ENCODE peak calls at places on chromosomes 2 and 18, in six cellular contexts. Q, T, S, N, Z and X are unnamed samples.

GRCh38 chr2:199928226-199928625 is 17.1 kb downstream of the C2orf69 start:
- DNase-seq in N (no peak), Z (no peak), T (no peak), S (no peak), Q (no peak), X (no peak)

GRCh38 chr2:209661286-209661685 is 110.3 kb upstream of the UNC80 start:
- DNase-seq in T (no peak), S (no peak), N (no peak), Z (no peak), Q (peak), X (peak)

GRCh38 chr2:43080626-43081025 is 145.8 kb downstream of the ZFP36L2 start:
- DNase-seq in Q (no peak), S (no peak), N (no peak), Z (no peak), T (no peak), X (no peak)

GRCh38 chr2:26850565-26850964 is 2.6 kb downstream of the DPYSL5 start:
- DNase-seq in T (no peak), Z (no peak), S (no peak), Q (no peak), N (no peak), X (no peak)

GRCh38 chr2:190044866-190045265 is 17.7 kb downstream of the MSTN start:
- DNase-seq in S (no peak), N (no peak), Z (no peak), T (no peak), Q (no peak), X (no peak)

GRCh38 chr2:9809448-9810088 is 33.7 kb upstream of the TAF1B start:
- DNase-seq in Q (no peak), S (no peak), Z (no peak), N (no peak), T (no peak), X (peak)

GRCh38 chr2:237459741-237460174 is 27.3 kb upstream of the MLPH start:
- DNase-seq in N (no peak), S (no peak), Q (no peak), Z (no peak), T (no peak), X (no peak)

GRCh38 chr2:61970807-61971556 is 65.5 kb downstream of the COMMD1 start:
- DNase-seq in T (no peak), Q (no peak), S (no peak), N (no peak), Z (no peak), X (no peak)

GRCh38 chr2:72681016-72681995 is 144.5 kb downstream of the EXOC6B start:
- DNase-seq in N (peak), Z (no peak), T (no peak), Q (no peak), S (no peak), X (no peak)

GRCh38 chr2:184879671-184880070 is 281.3 kb downstream of the ZNF804A start:
- DNase-seq in N (no peak), T (no peak), Z (no peak), S (no peak), Q (no peak), X (no peak)

GRCh38 chr2:119756837-119757236 is 2.9 kb upstream of the PTPN4 start:
- DNase-seq in N (peak), S (peak), Q (no peak), T (no peak), Z (no peak), X (no peak)

GRCh38 chr2:172445851-172446250 is 18.5 kb downstream of the ITGA6 start:
- DNase-seq in Z (no peak), Q (no peak), T (no peak), S (no peak), N (no peak), X (no peak)

GRCh38 chr18:23524213-23524707 is 20.9 kb downstream of the RMC1 start:
- DNase-seq in T (no peak), S (no peak), Z (no peak), Q (no peak), N (no peak), X (no peak)

GRCh38 chr2:241378816-241379215 is 22.7 kb downstream of the FARP2 start:
- DNase-seq in Z (no peak), S (no peak), Q (no peak), N (no peak), T (no peak), X (no peak)

GRCh38 chr2:170814551-170815245 is 2.0 kb upstream of the GAD1 start:
- DNase-seq in N (no peak), Z (no peak), Q (peak), T (no peak), S (no peak), X (no peak)

GRCh38 chr2:232318175-232318855 is 60.2 kb upstream of the ALPP start:
- DNase-seq in Z (no peak), N (no peak), T (no peak), Q (no peak), S (no peak), X (no peak)

GRCh38 chr2:30422437-30422805 is 24.6 kb upstream of the LCLAT1 start:
- DNase-seq in Z (peak), N (no peak), T (no peak), S (peak), Q (no peak), X (peak)

GRCh38 chr2:74441690-74442482 is at the start of gene RTKN:
- DNase-seq in S (peak), Z (no peak), T (no peak), Q (peak), N (peak), X (no peak)

DNA sequence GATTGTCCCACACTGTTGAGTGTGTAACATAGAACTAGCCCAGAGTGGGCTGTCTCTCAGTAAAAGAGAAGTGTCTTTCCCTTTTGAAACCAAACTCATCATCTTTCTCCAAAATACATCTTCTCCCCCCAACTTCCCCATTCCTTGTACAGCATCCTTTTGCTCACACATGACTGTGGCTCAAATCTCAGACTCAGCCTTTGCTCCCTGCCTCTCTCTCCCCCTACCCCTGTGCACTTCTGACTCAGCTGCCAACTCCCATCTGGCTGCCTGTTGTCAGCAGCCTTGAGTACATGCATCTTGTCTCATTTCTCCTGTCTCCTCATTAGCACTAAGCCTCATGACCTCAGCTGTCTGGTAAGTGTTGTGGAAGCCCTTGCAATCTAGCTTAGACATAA is 18.1 kb upstream of the MGAT4A start:
- DNase-seq in S (no peak), N (no peak), Q (no peak), Z (no peak), T (no peak), X (no peak)
- TF ChIP-seq RAD21 in S (no peak), N (no peak), Q (no peak), Z (no peak), T (no peak), X (no peak)

DNA sequence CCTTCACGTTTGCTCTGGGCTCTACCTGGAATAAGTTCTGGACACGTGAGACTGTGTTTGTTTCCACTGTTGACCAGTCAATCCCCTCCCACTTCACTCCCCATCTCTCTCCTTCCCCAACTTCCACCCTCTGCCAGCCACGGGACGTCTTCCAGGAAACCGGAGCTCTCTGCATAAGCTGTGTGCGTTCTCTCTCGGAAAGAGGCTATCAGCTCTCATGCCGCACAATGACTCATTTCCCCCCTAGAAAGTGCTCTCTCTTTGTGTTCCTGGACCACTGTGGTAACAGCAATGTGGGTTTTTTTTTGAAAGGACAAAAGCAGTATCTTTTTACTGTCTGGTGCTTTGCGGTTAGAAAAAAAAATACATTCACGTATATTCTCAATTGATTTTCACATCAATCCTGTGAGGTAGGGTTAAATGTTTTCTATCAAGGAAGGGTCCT is 10.2 kb downstream of the PROKR1 start:
- DNase-seq in N (no peak), S (no peak), T (peak), Z (peak), Q (no peak), X (no peak)
- TF ChIP-seq JUND in N (no peak), S (no peak), T (peak), Z (no peak), Q (no peak), X (peak)

DNA sequence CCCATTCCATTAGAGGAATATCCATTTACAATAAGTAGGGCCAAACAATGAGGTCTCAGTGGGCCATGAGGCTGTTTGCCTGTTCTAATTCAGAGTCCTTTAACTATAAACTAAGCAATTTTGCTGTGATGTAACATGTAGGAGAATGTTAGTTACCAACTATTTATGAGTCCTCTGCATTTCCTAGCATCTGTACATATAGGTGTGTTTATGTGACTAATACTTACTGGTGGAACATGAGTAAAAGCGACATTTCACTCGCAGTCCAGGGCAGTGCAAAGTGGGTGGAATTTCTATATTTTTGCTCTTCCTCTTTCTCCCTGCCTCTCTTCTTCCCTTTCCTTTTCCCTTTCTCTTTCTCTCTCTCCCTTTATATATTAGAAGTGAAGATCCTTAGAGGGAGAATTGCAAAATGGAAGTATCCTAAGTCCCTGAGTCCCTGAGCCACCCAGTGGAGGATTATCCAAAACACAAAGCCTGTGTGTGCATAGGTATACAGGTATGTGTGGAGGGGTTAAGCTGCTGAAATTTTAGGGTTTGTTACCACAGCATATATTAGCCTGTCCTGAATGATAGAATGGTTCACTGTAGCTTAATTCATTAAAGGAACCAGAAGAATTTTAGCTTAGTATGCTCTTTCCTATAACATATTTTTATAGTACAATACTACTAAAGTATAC is 487.0 kb upstream of the FANCL start:
- DNase-seq in S (no peak), N (no peak), T (no peak), Z (no peak), Q (no peak), X (no peak)
- TF ChIP-seq RAD21 in S (no peak), N (no peak), T (no peak), Z (no peak), Q (no peak), X (no peak)

GRCh38 chr2:218036371-218036770 is 32.7 kb upstream of the RUFY4 start:
- DNase-seq in T (no peak), Q (no peak), Z (no peak), S (no peak), N (no peak), X (no peak)
- TF ChIP-seq JUND in T (no peak), Q (no peak), Z (no peak), S (no peak), N (no peak), X (no peak)